ENCODE peak calls at places on chromosomes 3 and 15, in four cellular contexts. V, I, L and J are unnamed samples.

GRCh38 chr3:111639316-111639715 is 44.2 kb upstream of the ZBED2 start:
- DNase-seq in L (no peak), V (no peak), I (no peak), J (no peak)

GRCh38 chr3:156389151-156389760 is 165.7 kb downstream of the SSR3 start:
- DNase-seq in V (no peak), L (no peak), I (no peak), J (no peak)

GRCh38 chr3:149152420-149152819 is 23.0 kb downstream of the HPS3 start:
- DNase-seq in L (peak), I (no peak), V (no peak), J (peak)

GRCh38 chr3:40524571-40525285 is at the start of gene ZNF621:
- DNase-seq in L (peak), V (peak), I (peak), J (peak)

GRCh38 chr15:59244337-59244736 is 37.7 kb downstream of the LDHAL6B start:
- DNase-seq in I (peak), L (peak), V (no peak), J (peak)

GRCh38 chr15:98711810-98712209 is 63.5 kb downstream of the IGF1R start:
- DNase-seq in L (no peak), I (no peak), V (no peak), J (no peak)

GRCh38 chr3:36373084-36373483 is 7.2 kb upstream of the STAC start:
- DNase-seq in V (no peak), I (peak), L (no peak), J (no peak)

GRCh38 chr3:177835008-177835407 is 637.7 kb upstream of the TBL1XR1 start:
- DNase-seq in V (peak), I (no peak), L (no peak), J (no peak)

GRCh38 chr15:72358532-72359180 is 17.2 kb downstream of the HEXA start:
- DNase-seq in I (no peak), V (no peak), L (no peak), J (peak)

GRCh38 chr3:196057663-196058356 is 24.1 kb downstream of the TFRC start:
- DNase-seq in L (no peak), V (no peak), I (no peak), J (no peak)

GRCh38 chr3:50124363-50125226 is 30.5 kb upstream of the SEMA3F start:
- DNase-seq in L (no peak), V (no peak), I (no peak), J (no peak)

GRCh38 chr3:32045091-32045964 is 61.1 kb upstream of the GPD1L start:
- DNase-seq in I (peak), V (peak), L (no peak), J (no peak)

GRCh38 chr15:65189102-65189740 is 4.1 kb upstream of the CLPX start:
- DNase-seq in V (peak), L (peak), I (peak), J (peak)

GRCh38 chr3:38648024-38648658 is 1.3 kb downstream of the SCN5A start:
- DNase-seq in L (no peak), V (no peak), I (no peak), J (no peak)

GRCh38 chr3:157064402-157064801 is 95.5 kb downstream of the CCNL1 start:
- DNase-seq in I (no peak), V (no peak), L (peak), J (peak)

GRCh38 chr15:89898628-89899302 is 5.0 kb upstream of the AP3S2 start:
- DNase-seq in I (peak), L (no peak), V (peak), J (peak)

GRCh38 chr3:73611176-73611575 is 13.6 kb downstream of the PDZRN3 start:
- DNase-seq in I (no peak), V (no peak), L (no peak), J (no peak)

GRCh38 chr3:125645613-125646012 is 50.3 kb upstream of the OSBPL11 start:
- DNase-seq in V (no peak), L (no peak), I (no peak), J (no peak)

GRCh38 chr3:49699281-49699723 is 9.9 kb downstream of the RNF123 start:
- DNase-seq in I (no peak), V (no peak), L (no peak), J (no peak)

GRCh38 chr3:177371903-177372302 is 174.6 kb upstream of the TBL1XR1 start:
- DNase-seq in V (no peak), L (no peak), I (peak), J (no peak)

GRCh38 chr15:60840306-60840702 is 361.4 kb upstream of the ICE2 start:
- DNase-seq in I (peak), V (no peak), L (no peak), J (no peak)
- TF ChIP-seq CTCF in I (no peak), V (no peak), L (no peak), J (no peak)

GRCh38 chr3:184584001-184584891 is 22.7 kb downstream of the EPHB3 start:
- DNase-seq in L (no peak), V (no peak), I (no peak), J (no peak)
- TF ChIP-seq CTCF in L (no peak), V (peak), I (peak), J (no peak)

GRCh38 chr15:77817434-77817833 is 184.7 kb upstream of the LINGO1 start:
- DNase-seq in L (no peak), V (peak), I (no peak), J (no peak)

GRCh38 chr15:77819271-77819806 is 186.6 kb upstream of the LINGO1 start:
- DNase-seq in L (no peak), I (peak), V (peak), J (no peak)

GRCh38 chr15:77815015-77815414 is 182.3 kb upstream of the LINGO1 start:
- DNase-seq in L (no peak), I (no peak), V (no peak), J (no peak)

GRCh38 chr15:77818484-77819270 is 186.0 kb upstream of the LINGO1 start:
- DNase-seq in I (no peak), L (no peak), V (no peak), J (no peak)

GRCh38 chr15:77816983-77817382 is 184.3 kb upstream of the LINGO1 start:
- DNase-seq in L (no peak), V (peak), I (no peak), J (no peak)
- TF ChIP-seq CTCF in L (no peak), V (no peak), I (no peak), J (no peak)

GRCh38 chr15:30953731-30954378 is 37.6 kb downstream of the MTMR10 start:
- DNase-seq in V (no peak), I (peak), L (no peak), J (peak)

GRCh38 chr15:30954674-30955073 is 36.8 kb downstream of the MTMR10 start:
- DNase-seq in V (no peak), L (no peak), I (no peak), J (no peak)

GRCh38 chr15:30956216-30956803 is 35.1 kb downstream of the MTMR10 start:
- DNase-seq in V (no peak), L (no peak), I (peak), J (no peak)

GRCh38 chr15:30962079-30962478 is 29.3 kb downstream of the MTMR10 start:
- DNase-seq in V (no peak), I (no peak), L (no peak), J (no peak)

GRCh38 chr15:30958219-30958618 is 33.2 kb downstream of the MTMR10 start:
- DNase-seq in V (no peak), L (no peak), I (no peak), J (no peak)
- TF ChIP-seq CTCF in V (no peak), L (no peak), I (no peak), J (no peak)

DNA sequence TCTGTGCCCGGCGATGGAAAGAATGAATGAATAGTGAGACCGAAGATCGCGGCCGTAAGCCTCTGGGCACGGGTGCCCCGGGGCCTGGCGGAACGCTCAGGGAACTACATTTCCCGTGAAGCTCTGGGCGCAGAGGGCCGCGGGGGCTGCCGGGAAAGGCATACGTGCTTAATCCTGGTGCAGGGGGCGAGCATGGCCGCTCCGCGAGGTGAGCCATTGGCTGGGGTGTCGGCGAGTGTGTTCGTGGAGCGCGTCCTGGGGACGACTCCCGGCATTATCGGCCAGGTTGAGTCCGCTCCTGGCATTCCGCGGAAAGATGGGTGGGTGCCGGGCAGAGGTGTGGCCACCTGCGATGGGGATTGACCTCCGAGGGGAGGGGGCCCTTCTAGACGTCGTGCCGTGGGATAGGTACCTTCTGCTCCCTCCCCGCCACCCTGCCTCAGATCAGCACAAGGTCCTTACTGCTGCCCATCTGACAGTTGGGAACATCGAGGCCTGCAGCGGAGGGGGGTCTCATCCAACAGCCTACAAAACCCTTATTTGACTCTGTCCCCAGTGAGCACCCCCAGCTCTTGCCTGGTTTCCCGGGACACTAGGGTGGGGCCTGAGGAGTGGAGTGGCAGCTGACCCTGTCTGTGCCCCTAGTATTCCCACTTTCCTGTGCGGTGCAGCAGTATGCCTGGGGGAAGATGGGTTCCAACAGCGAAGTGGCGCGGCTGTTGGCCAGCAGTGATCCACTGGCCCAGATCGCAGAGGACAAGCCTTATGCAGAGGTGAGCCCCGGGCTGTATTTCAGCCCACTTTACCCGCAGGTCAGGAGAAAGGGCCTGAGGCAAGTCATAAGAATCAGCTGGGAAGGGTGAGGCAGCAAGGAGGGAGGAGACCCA is at the start of gene MPI:
- DNase-seq in V (peak), I (peak), L (peak), J (peak)
- TF ChIP-seq CTCF in V (no peak), I (no peak), L (no peak), J (no peak)

GRCh38 chr3:140093742-140094141 is 158.8 kb downstream of the CLSTN2 start:
- DNase-seq in V (no peak), L (no peak), I (peak), J (no peak)

GRCh38 chr3:140089403-140090072 is 154.6 kb downstream of the CLSTN2 start:
- DNase-seq in V (no peak), L (no peak), I (no peak), J (no peak)

GRCh38 chr3:140091143-140091542 is 156.2 kb downstream of the CLSTN2 start:
- DNase-seq in V (no peak), I (peak), L (no peak), J (no peak)

GRCh38 chr3:140096037-140096436 is 161.1 kb downstream of the CLSTN2 start:
- DNase-seq in I (no peak), V (no peak), L (no peak), J (no peak)

DNA sequence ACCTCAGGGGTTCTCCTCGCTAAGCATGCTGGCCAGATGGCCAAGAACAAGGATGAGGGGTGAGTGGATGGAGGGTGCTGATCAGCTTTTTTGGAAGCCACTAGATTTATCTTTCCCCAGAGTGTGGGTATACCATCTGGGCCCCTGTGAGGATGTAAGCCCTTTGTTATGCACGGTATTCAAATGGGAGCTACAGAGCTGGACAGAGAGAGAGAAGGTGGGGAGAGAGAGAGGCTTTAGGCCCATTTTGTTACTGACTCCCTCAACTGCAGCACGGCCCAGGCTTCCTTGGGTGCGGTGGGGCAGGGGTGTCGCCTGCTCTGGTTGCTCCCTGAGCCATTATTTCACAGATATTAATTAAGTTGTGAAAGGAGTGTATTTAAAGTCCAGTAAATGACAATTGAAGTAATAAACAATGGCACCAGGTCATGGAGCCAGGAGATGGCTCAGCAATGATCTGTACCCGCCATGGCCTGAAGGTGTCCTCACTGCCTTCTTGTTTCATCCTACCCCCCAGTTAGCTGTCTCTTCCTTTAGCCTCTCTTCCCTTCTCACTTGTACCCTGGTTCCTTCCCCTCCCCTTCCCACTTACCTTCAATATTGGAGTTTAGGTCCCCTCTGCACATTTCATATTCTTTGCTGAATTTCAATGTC is 158.0 kb downstream of the CLSTN2 start:
- DNase-seq in V (no peak), L (no peak), I (no peak), J (peak)
- TF ChIP-seq CTCF in V (no peak), L (peak), I (no peak), J (peak)